ENCODE peak calls at places on chromosome 7, in six cellular contexts. S is neural progenitor cell; B is CD8-positive, alpha-beta memory T cell; Q is colonic mucosa; L is foreskin keratinocyte; T is Peyer's patch. N is an unnamed sample.
A peak's percentile ranks its signal among the peaks of the same experiment; 100 is the strongest.

GRCh38 chr7:43876266-43876665 is 6.9 kb upstream of the MRPS24 start:
- DNase-seq in S (no peak), B (no peak), Q (no peak), L (no peak), T (no peak), N (no peak)

GRCh38 chr7:68730871-68731403 is 867.3 kb upstream of the AUTS2 start:
- DNase-seq in S (no peak), B (no peak), Q (no peak), L (no peak), T (peak; percentile 58), N (no peak)

GRCh38 chr7:114104035-114104434 is 185.2 kb upstream of the PPP1R3A start:
- DNase-seq in S (no peak), B (no peak), Q (no peak), L (no peak), T (no peak), N (no peak)

GRCh38 chr7:114484226-114484625 is 69.6 kb downstream of the FOXP2 start:
- DNase-seq in S (no peak), B (no peak), Q (no peak), L (no peak), T (no peak), N (no peak)

GRCh38 chr7:107758667-107759066 is 14.7 kb downstream of the CBLL1 start:
- DNase-seq in S (no peak), B (no peak), Q (no peak), L (no peak), T (no peak), N (no peak)

GRCh38 chr7:94420321-94420720 is 25.6 kb downstream of the COL1A2 start:
- DNase-seq in S (no peak), B (no peak), Q (no peak), L (no peak), T (no peak), N (no peak)

GRCh38 chr7:128835231-128835751 is 5.1 kb downstream of the FLNC start:
- DNase-seq in S (no peak), B (no peak), Q (no peak), L (no peak), T (no peak), N (no peak)

GRCh38 chr7:64574481-64575159 is 11.7 kb upstream of the ZNF680 start:
- DNase-seq in S (no peak), B (no peak), Q (peak; percentile 22), L (peak; percentile 76), T (no peak), N (no peak)

GRCh38 chr7:151626422-151627115 is 106.9 kb upstream of the RHEB start:
- DNase-seq in S (peak; percentile 74), B (no peak), Q (peak; percentile 50), L (peak; percentile 9), T (no peak), N (peak; percentile 60)

GRCh38 chr7:47647213-47647985 is 65.5 kb upstream of the TNS3 start:
- DNase-seq in S (no peak), B (no peak), Q (no peak), L (no peak), T (no peak), N (no peak)

GRCh38 chr7:93992423-93993110 is 11.6 kb downstream of the BET1 start:
- DNase-seq in S (no peak), B (no peak), Q (no peak), L (peak; percentile 16), T (no peak), N (no peak)

GRCh38 chr7:97016392-97017196 is 8.0 kb downstream of the DLX5 start:
- DNase-seq in S (peak; percentile 85), B (no peak), Q (no peak), L (no peak), T (no peak), N (peak; percentile 89)

GRCh38 chr7:111499027-111499426 is 63.3 kb downstream of the IMMP2L start:
- DNase-seq in S (no peak), B (no peak), Q (no peak), L (peak; percentile 99), T (no peak), N (no peak)

GRCh38 chr7:37113661-37114355 is 334.9 kb downstream of the ELMO1 start:
- DNase-seq in S (no peak), B (no peak), Q (no peak), L (no peak), T (no peak), N (no peak)

GRCh38 chr7:95055295-95055694 is 147.9 kb downstream of the PPP1R9A start:
- DNase-seq in S (no peak), B (no peak), Q (no peak), L (no peak), T (no peak), N (no peak)

GRCh38 chr7:93055543-93056107 is 62.2 kb downstream of the SAMD9 start:
- DNase-seq in S (peak; percentile 62), B (no peak), Q (no peak), L (peak; percentile 23), T (no peak), N (no peak)

GRCh38 chr7:5633161-5634106 is 148.0 kb downstream of the RNF216 start:
- DNase-seq in S (peak; percentile 79), B (no peak), Q (no peak), L (no peak), T (no peak), N (no peak)
- H3K27ac ChIP-seq in S (peak overlapping the region; percentile 79), B (no peak overlapping the region), Q (peak overlapping the region; percentile 29), L (no peak overlapping the region), T (no peak overlapping the region), N (peak overlapping the region; percentile 77)

GRCh38 chr7:120858299-120858636 is 324 bp upstream of the TSPAN12 start:
- DNase-seq in S (no peak), B (no peak), Q (no peak), L (no peak), T (no peak), N (no peak)
- H3K27ac ChIP-seq in S (peak overlapping the region; percentile 97), B (no peak overlapping the region), Q (peak overlapping the region; percentile 88), L (no peak overlapping the region), T (peak overlapping the region; percentile 75), N (peak overlapping the region; percentile 94)

DNA sequence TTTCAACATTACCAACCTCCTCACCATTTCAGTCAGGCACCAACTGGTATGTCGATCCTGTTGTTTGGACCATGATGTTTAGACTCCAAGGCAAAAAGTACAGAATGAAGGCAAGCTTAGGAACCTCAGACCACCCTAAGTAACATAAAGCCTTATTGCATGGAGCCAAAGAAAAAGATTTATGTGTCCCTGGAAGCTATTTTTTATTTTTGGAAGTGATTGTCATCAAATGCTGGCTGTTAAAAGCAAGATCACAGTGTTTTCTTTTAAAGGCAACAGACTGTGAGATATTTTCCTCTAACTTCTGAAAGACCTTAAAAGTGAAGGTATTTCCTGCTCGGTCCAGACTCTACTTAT is 8.2 kb downstream of the ASB15 start:
- DNase-seq in S (no peak), B (no peak), Q (no peak), L (no peak), T (no peak), N (no peak)
- H3K27ac ChIP-seq in S (no peak overlapping the region), B (no peak overlapping the region), Q (no peak overlapping the region), L (no peak overlapping the region), T (no peak overlapping the region), N (no peak overlapping the region)

GRCh38 chr7:154696556-154696955 is 306.4 kb downstream of the PAXIP1 start:
- DNase-seq in S (no peak), B (no peak), Q (no peak), L (no peak), T (no peak), N (no peak)
- H3K27ac ChIP-seq in S (no peak overlapping the region), B (no peak overlapping the region), Q (no peak overlapping the region), L (no peak overlapping the region), T (no peak overlapping the region), N (no peak overlapping the region)

GRCh38 chr7:117015258-117016184 is 62.2 kb downstream of the ST7 start:
- DNase-seq in S (no peak), B (no peak), Q (no peak), L (no peak), T (no peak), N (no peak)
- H3K27ac ChIP-seq in S (no peak overlapping the region), B (peak overlapping the region; percentile 55), Q (no peak overlapping the region), L (peak overlapping the region; percentile 26), T (no peak overlapping the region), N (no peak overlapping the region)

GRCh38 chr7:2195403-2196246 is 37.1 kb downstream of the MAD1L1 start:
- DNase-seq in S (no peak), B (no peak), Q (no peak), L (peak; percentile 75), T (no peak), N (no peak)

GRCh38 chr7:2198206-2198605 is 34.5 kb downstream of the MAD1L1 start:
- DNase-seq in S (no peak), B (no peak), Q (no peak), L (no peak), T (no peak), N (no peak)

GRCh38 chr7:2198760-2199159 is 34.0 kb downstream of the MAD1L1 start:
- DNase-seq in S (no peak), B (no peak), Q (no peak), L (no peak), T (no peak), N (no peak)

GRCh38 chr7:2197436-2198155 is 35.1 kb downstream of the MAD1L1 start:
- DNase-seq in S (no peak), B (no peak), Q (no peak), L (no peak), T (no peak), N (no peak)

GRCh38 chr7:2196381-2197378 is 36.1 kb downstream of the MAD1L1 start:
- DNase-seq in S (no peak), B (no peak), Q (no peak), L (no peak), T (no peak), N (no peak)
- H3K27ac ChIP-seq in S (no peak overlapping the region), B (no peak overlapping the region), Q (no peak overlapping the region), L (no peak overlapping the region), T (no peak overlapping the region), N (no peak overlapping the region)

DNA sequence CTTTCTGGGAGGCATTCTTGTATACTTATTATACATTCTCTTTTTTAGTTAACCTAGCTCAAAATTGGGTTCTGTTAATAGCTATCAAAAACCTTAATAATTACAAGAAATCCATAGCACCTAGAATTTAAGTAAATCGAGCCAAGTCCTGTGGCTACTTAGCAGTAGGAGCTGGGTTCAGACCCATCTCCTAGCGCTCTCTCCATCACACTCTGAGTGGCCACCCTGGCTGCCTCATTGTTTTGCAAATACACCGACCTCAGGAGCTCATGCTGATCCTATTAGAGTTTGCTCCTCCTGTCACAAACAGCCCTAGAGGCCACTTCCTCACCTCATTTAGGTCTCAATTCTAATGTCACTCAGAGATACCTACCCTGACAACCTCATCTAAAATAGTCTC is 46.2 kb upstream of the OSBPL3 start:
- DNase-seq in S (peak; percentile 25), B (no peak), Q (no peak), L (no peak), T (no peak), N (no peak)
- H3K27ac ChIP-seq in S (no peak overlapping the region), B (no peak overlapping the region), Q (no peak overlapping the region), L (no peak overlapping the region), T (no peak overlapping the region), N (no peak overlapping the region)

GRCh38 chr7:26868841-26869505 is 4.6 kb upstream of the SKAP2 start:
- DNase-seq in S (no peak), B (no peak), Q (no peak), L (peak; percentile 80), T (no peak), N (no peak)
- H3K27ac ChIP-seq in S (no peak overlapping the region), B (no peak overlapping the region), Q (no peak overlapping the region), L (peak overlapping the region; percentile 80), T (no peak overlapping the region), N (no peak overlapping the region)